ENCODE peak calls at places on chromosomes 3 and 15, in six cellular contexts. One of them, this sample, is unnamed.

GRCh38 chr3:160403028-160403545 is 3.6 kb downstream of the SMC4 start:
- DNase-seq in transverse colon: no peak
- DNase-seq in foreskin fibroblast: no peak
- DNase-seq in cardiac fibroblast: peak
- DNase-seq in psoas muscle: no peak
- DNase-seq in NB4: no peak
- DNase-seq in this sample: no peak

GRCh38 chr3:124558898-124559649 is 171.2 kb upstream of the UMPS start:
- DNase-seq in cardiac fibroblast: peak
- DNase-seq in NB4: no peak
- DNase-seq in foreskin fibroblast: peak
- DNase-seq in psoas muscle: peak
- DNase-seq in transverse colon: peak
- DNase-seq in this sample: no peak

GRCh38 chr15:27660676-27661075 is 438.4 kb downstream of the OCA2 start:
- DNase-seq in cardiac fibroblast: no peak
- DNase-seq in psoas muscle: no peak
- DNase-seq in transverse colon: no peak
- DNase-seq in NB4: no peak
- DNase-seq in foreskin fibroblast: no peak
- DNase-seq in this sample: no peak

GRCh38 chr3:52401021-52401420 is 43.9 kb downstream of the SEMA3G start:
- DNase-seq in cardiac fibroblast: no peak
- DNase-seq in transverse colon: no peak
- DNase-seq in foreskin fibroblast: no peak
- DNase-seq in NB4: no peak
- DNase-seq in psoas muscle: peak
- DNase-seq in this sample: no peak

GRCh38 chr15:101310508-101310907 is 15.5 kb upstream of the SNRPA1 start:
- DNase-seq in NB4: no peak
- DNase-seq in psoas muscle: no peak
- DNase-seq in transverse colon: no peak
- DNase-seq in foreskin fibroblast: no peak
- DNase-seq in cardiac fibroblast: no peak
- DNase-seq in this sample: no peak

GRCh38 chr15:71562251-71562650 is 248.1 kb upstream of the NR2E3 start:
- DNase-seq in NB4: no peak
- DNase-seq in foreskin fibroblast: no peak
- DNase-seq in psoas muscle: no peak
- DNase-seq in cardiac fibroblast: no peak
- DNase-seq in transverse colon: no peak
- DNase-seq in this sample: no peak

GRCh38 chr3:151085227-151085888 is at the start of gene MED12L:
- DNase-seq in transverse colon: peak
- DNase-seq in cardiac fibroblast: peak
- DNase-seq in foreskin fibroblast: peak
- DNase-seq in psoas muscle: peak
- DNase-seq in NB4: peak
- DNase-seq in this sample: peak

GRCh38 chr3:126133606-126134005 is 46.8 kb downstream of the ALDH1L1 start:
- DNase-seq in transverse colon: peak
- DNase-seq in NB4: no peak
- DNase-seq in cardiac fibroblast: no peak
- DNase-seq in psoas muscle: peak
- DNase-seq in foreskin fibroblast: no peak
- DNase-seq in this sample: no peak

GRCh38 chr3:127732303-127732702 is 59.6 kb downstream of the ABTB1 start:
- DNase-seq in NB4: no peak
- DNase-seq in cardiac fibroblast: no peak
- DNase-seq in foreskin fibroblast: no peak
- DNase-seq in transverse colon: no peak
- DNase-seq in psoas muscle: no peak
- DNase-seq in this sample: no peak

GRCh38 chr3:43540625-43541024 is 81.2 kb downstream of the ANO10 start:
- DNase-seq in foreskin fibroblast: peak
- DNase-seq in transverse colon: no peak
- DNase-seq in cardiac fibroblast: peak
- DNase-seq in NB4: no peak
- DNase-seq in psoas muscle: no peak
- DNase-seq in this sample: no peak

GRCh38 chr3:172993412-172993811 is 147.6 kb downstream of the SPATA16 start:
- DNase-seq in psoas muscle: no peak
- DNase-seq in NB4: no peak
- DNase-seq in cardiac fibroblast: no peak
- DNase-seq in foreskin fibroblast: no peak
- DNase-seq in transverse colon: no peak
- DNase-seq in this sample: no peak

GRCh38 chr3:45776611-45777010 is 19.7 kb downstream of the SLC6A20 start:
- DNase-seq in cardiac fibroblast: no peak
- DNase-seq in NB4: no peak
- DNase-seq in transverse colon: no peak
- DNase-seq in foreskin fibroblast: no peak
- DNase-seq in psoas muscle: no peak
- DNase-seq in this sample: no peak

GRCh38 chr3:100650651-100651611 is 41.5 kb downstream of the ADGRG7 start:
- DNase-seq in foreskin fibroblast: peak
- DNase-seq in cardiac fibroblast: peak
- DNase-seq in NB4: peak
- DNase-seq in psoas muscle: no peak
- DNase-seq in transverse colon: no peak
- DNase-seq in this sample: peak

GRCh38 chr3:63824309-63824708 is 5.2 kb downstream of the C3orf49 start:
- DNase-seq in NB4: no peak
- DNase-seq in cardiac fibroblast: peak
- DNase-seq in foreskin fibroblast: peak
- DNase-seq in transverse colon: no peak
- DNase-seq in psoas muscle: no peak
- DNase-seq in this sample: no peak

GRCh38 chr3:172276103-172276502 is 172.2 kb downstream of the GHSR start:
- DNase-seq in cardiac fibroblast: no peak
- DNase-seq in transverse colon: no peak
- DNase-seq in foreskin fibroblast: no peak
- DNase-seq in NB4: no peak
- DNase-seq in psoas muscle: no peak
- DNase-seq in this sample: peak

GRCh38 chr15:94064676-94065313 is 166.6 kb upstream of the MCTP2 start:
- DNase-seq in foreskin fibroblast: no peak
- DNase-seq in NB4: no peak
- DNase-seq in transverse colon: no peak
- DNase-seq in cardiac fibroblast: no peak
- DNase-seq in psoas muscle: no peak
- DNase-seq in this sample: no peak

GRCh38 chr3:1591327-1592028 is 498.7 kb downstream of the CNTN6 start:
- DNase-seq in cardiac fibroblast: no peak
- DNase-seq in foreskin fibroblast: no peak
- DNase-seq in transverse colon: no peak
- DNase-seq in psoas muscle: no peak
- DNase-seq in NB4: no peak
- DNase-seq in this sample: no peak

GRCh38 chr15:93861956-93862741 is 369.2 kb upstream of the MCTP2 start:
- DNase-seq in transverse colon: peak
- DNase-seq in cardiac fibroblast: no peak
- DNase-seq in psoas muscle: no peak
- DNase-seq in foreskin fibroblast: no peak
- DNase-seq in NB4: peak
- DNase-seq in this sample: no peak

GRCh38 chr3:55554621-55555020 is 67.5 kb upstream of the WNT5A start:
- DNase-seq in psoas muscle: no peak
- DNase-seq in NB4: no peak
- DNase-seq in transverse colon: no peak
- DNase-seq in foreskin fibroblast: no peak
- DNase-seq in cardiac fibroblast: no peak
- DNase-seq in this sample: no peak

GRCh38 chr15:89007989-89008388 is 80.3 kb upstream of the ABHD2 start:
- DNase-seq in foreskin fibroblast: no peak
- DNase-seq in NB4: no peak
- DNase-seq in transverse colon: no peak
- DNase-seq in psoas muscle: no peak
- DNase-seq in cardiac fibroblast: no peak
- DNase-seq in this sample: no peak

GRCh38 chr3:159669753-159670152 is 318.9 kb upstream of the IL12A start:
- DNase-seq in transverse colon: no peak
- DNase-seq in foreskin fibroblast: peak
- DNase-seq in cardiac fibroblast: no peak
- DNase-seq in psoas muscle: no peak
- DNase-seq in NB4: no peak
- DNase-seq in this sample: no peak

GRCh38 chr3:55659023-55659355 is 171.9 kb upstream of the WNT5A start:
- DNase-seq in cardiac fibroblast: no peak
- DNase-seq in NB4: no peak
- DNase-seq in psoas muscle: no peak
- DNase-seq in transverse colon: no peak
- DNase-seq in foreskin fibroblast: no peak
- DNase-seq in this sample: no peak

GRCh38 chr3:46065294-46065705 is 38.0 kb upstream of the XCR1 start:
- DNase-seq in psoas muscle: peak
- DNase-seq in foreskin fibroblast: peak
- DNase-seq in transverse colon: peak
- DNase-seq in NB4: peak
- DNase-seq in cardiac fibroblast: peak
- DNase-seq in this sample: peak

GRCh38 chr3:8743911-8744310 is 10.3 kb downstream of the CAV3 start:
- DNase-seq in foreskin fibroblast: no peak
- DNase-seq in psoas muscle: no peak
- DNase-seq in cardiac fibroblast: no peak
- DNase-seq in transverse colon: no peak
- DNase-seq in NB4: no peak
- DNase-seq in this sample: no peak

GRCh38 chr3:173893066-173893465 is 495.5 kb downstream of the NLGN1 start:
- DNase-seq in foreskin fibroblast: peak
- DNase-seq in transverse colon: no peak
- DNase-seq in psoas muscle: no peak
- DNase-seq in NB4: no peak
- DNase-seq in cardiac fibroblast: peak
- DNase-seq in this sample: no peak

GRCh38 chr15:91853968-91854943 is 748 bp downstream of the SLCO3A1 start:
- DNase-seq in foreskin fibroblast: peak
- DNase-seq in NB4: peak
- DNase-seq in psoas muscle: peak
- DNase-seq in transverse colon: peak
- DNase-seq in cardiac fibroblast: no peak
- DNase-seq in this sample: no peak

GRCh38 chr3:153138267-153139210 is 23.5 kb upstream of the RAP2B start:
- DNase-seq in foreskin fibroblast: peak
- DNase-seq in transverse colon: peak
- DNase-seq in cardiac fibroblast: peak
- DNase-seq in psoas muscle: peak
- DNase-seq in NB4: peak
- DNase-seq in this sample: peak

GRCh38 chr3:122916580-122916979 is 111.0 kb downstream of the SEMA5B start:
- DNase-seq in cardiac fibroblast: no peak
- DNase-seq in psoas muscle: no peak
- DNase-seq in transverse colon: no peak
- DNase-seq in NB4: no peak
- DNase-seq in foreskin fibroblast: no peak
- DNase-seq in this sample: peak

GRCh38 chr3:138890555-138891187 is 55.9 kb upstream of the PIK3CB start:
- DNase-seq in cardiac fibroblast: no peak
- DNase-seq in transverse colon: no peak
- DNase-seq in psoas muscle: no peak
- DNase-seq in foreskin fibroblast: no peak
- DNase-seq in NB4: peak
- DNase-seq in this sample: peak

GRCh38 chr3:157543491-157544035 is 40.3 kb upstream of the VEPH1 start:
- DNase-seq in foreskin fibroblast: peak
- DNase-seq in psoas muscle: no peak
- DNase-seq in transverse colon: no peak
- DNase-seq in NB4: no peak
- DNase-seq in cardiac fibroblast: peak
- DNase-seq in this sample: no peak
- H3K4me3 ChIP-seq in foreskin fibroblast: peak
- H3K4me3 ChIP-seq in psoas muscle: peak
- H3K4me3 ChIP-seq in transverse colon: peak
- H3K4me3 ChIP-seq in NB4: no peak
- H3K4me3 ChIP-seq in cardiac fibroblast: peak
- H3K4me3 ChIP-seq in this sample: no peak

DNA sequence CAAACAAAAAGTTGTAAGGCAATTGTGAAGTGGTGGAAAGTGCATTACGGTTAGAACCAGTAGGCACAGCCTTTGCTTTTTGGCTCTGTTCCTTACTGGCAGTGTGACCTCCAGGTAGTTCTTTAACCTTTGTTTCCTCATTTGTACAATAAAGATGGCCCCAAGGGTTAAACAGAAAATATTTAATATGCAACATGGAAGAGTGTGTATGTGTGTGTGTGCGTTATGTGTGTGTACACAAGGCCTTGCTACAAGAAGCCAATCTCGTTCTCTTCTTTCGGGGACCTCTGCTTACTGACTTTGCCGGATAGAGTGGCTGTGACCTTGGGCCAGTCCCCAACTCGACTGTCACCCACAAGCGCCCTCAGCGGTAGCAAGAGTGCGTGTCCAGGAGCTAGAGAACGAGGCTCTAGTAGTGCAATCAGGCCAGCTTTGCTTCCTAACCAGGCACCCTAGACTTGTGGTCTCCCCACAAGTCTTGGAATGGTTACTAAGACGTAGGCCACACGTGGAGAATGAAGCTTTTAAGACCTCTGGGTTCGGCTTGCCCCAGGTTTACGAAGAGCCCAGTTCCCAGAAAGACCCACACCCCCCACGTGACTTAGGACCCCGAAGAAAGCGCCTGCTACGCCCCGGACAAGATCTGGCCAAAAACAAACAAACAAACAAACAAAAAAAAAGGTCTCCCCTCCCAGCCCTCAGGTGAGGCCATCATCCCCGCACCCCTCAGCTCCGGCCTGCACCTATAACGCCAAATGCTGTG is 593 bp downstream of the CIAO2A start:
- DNase-seq in foreskin fibroblast: peak
- DNase-seq in cardiac fibroblast: peak
- DNase-seq in transverse colon: peak
- DNase-seq in NB4: peak
- DNase-seq in psoas muscle: peak
- DNase-seq in this sample: peak
- TF ChIP-seq CTCF in foreskin fibroblast: no peak
- TF ChIP-seq CTCF in cardiac fibroblast: peak
- TF ChIP-seq CTCF in transverse colon: no peak
- TF ChIP-seq CTCF in NB4: peak
- TF ChIP-seq CTCF in psoas muscle: no peak
- TF ChIP-seq CTCF in this sample: peak

DNA sequence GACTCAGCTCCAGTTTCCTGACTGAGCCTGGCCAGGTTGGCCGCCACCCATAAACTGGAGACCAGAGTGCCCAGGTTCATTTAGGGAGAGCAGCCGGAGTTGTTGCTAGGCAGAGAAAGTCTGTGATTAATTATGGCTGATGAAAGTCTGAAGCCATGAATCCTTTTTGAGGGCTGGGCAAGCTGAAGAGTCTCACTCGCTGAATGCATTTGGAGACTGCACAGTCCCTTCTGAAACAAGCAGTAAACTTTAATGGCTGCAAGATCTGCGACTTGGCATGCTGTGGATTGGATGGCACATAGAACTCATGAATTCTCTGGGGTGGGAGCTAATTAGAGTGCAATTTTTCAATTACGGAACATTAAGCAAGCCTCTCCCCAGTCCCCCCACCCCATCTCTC is 282.1 kb downstream of the RPLP1 start:
- DNase-seq in psoas muscle: no peak
- DNase-seq in foreskin fibroblast: peak
- DNase-seq in transverse colon: no peak
- DNase-seq in NB4: no peak
- DNase-seq in cardiac fibroblast: no peak
- DNase-seq in this sample: no peak
- H3K4me3 ChIP-seq in psoas muscle: no peak
- H3K4me3 ChIP-seq in foreskin fibroblast: no peak
- H3K4me3 ChIP-seq in transverse colon: no peak
- H3K4me3 ChIP-seq in NB4: no peak
- H3K4me3 ChIP-seq in cardiac fibroblast: no peak
- H3K4me3 ChIP-seq in this sample: no peak

GRCh38 chr15:62740141-62741004 is 302.2 kb upstream of the TPM1 start:
- DNase-seq in foreskin fibroblast: peak
- DNase-seq in transverse colon: no peak
- DNase-seq in psoas muscle: no peak
- DNase-seq in NB4: no peak
- DNase-seq in cardiac fibroblast: no peak
- DNase-seq in this sample: no peak
- TF ChIP-seq CTCF in foreskin fibroblast: no peak
- TF ChIP-seq CTCF in transverse colon: no peak
- TF ChIP-seq CTCF in psoas muscle: no peak
- TF ChIP-seq CTCF in NB4: no peak
- TF ChIP-seq CTCF in cardiac fibroblast: no peak
- TF ChIP-seq CTCF in this sample: no peak

This sample was measured in GM12865.